ENCODE peak calls at places on chromosomes 5 and 9, in five cellular contexts. A is CD8-positive, alpha-beta T cell; E is nucleus accumbens; L is brain microvascular endothelial cell; Y is activated B cell treated with CpG ODN at 0.5 μM for 24 hours. U is an unnamed sample.

GRCh38 chr5:39716532-39716971 is 291.8 kb upstream of the DAB2 start:
- DNase-seq in A (peak), E (no peak), L (peak), Y (no peak), U (peak)

GRCh38 chr5:160458971-160459800 is 37.5 kb downstream of the PTTG1 start:
- DNase-seq in A (no peak), E (no peak), L (no peak), Y (no peak), U (no peak)

GRCh38 chr5:37823433-37824152 is 16.2 kb downstream of the GDNF start:
- DNase-seq in A (no peak), E (no peak), L (no peak), Y (no peak), U (no peak)

GRCh38 chr5:31638286-31638685 is 645 bp upstream of the PDZD2 start:
- DNase-seq in A (no peak), E (no peak), L (no peak), Y (no peak), U (no peak)

GRCh38 chr5:106174903-106175302 is 1495.8 kb downstream of the EFNA5 start:
- DNase-seq in A (no peak), E (no peak), L (no peak), Y (no peak), U (no peak)

GRCh38 chr5:65161655-65162054 is 320.1 kb downstream of the ADAMTS6 start:
- DNase-seq in A (no peak), E (no peak), L (no peak), Y (no peak), U (no peak)

GRCh38 chr9:91946196-91946595 is 3.8 kb downstream of the ROR2 start:
- DNase-seq in A (no peak), E (no peak), L (no peak), Y (no peak), U (no peak)

GRCh38 chr5:168165221-168165965 is 126.1 kb upstream of the WWC1 start:
- DNase-seq in A (no peak), E (no peak), L (no peak), Y (no peak), U (no peak)

GRCh38 chr5:82984786-82985762 is 92.1 kb downstream of the TMEM167A start:
- DNase-seq in A (no peak), E (no peak), L (no peak), Y (no peak), U (no peak)

GRCh38 chr9:134136117-134136996 is 475 bp downstream of the WDR5 start:
- DNase-seq in A (peak), E (peak), L (no peak), Y (no peak), U (no peak)

GRCh38 chr9:38443181-38443580 is 18.9 kb upstream of the IGFBPL1 start:
- DNase-seq in A (no peak), E (no peak), L (peak), Y (no peak), U (no peak)

GRCh38 chr5:125180222-125180621 is 433.8 kb upstream of the ZNF608 start:
- DNase-seq in A (no peak), E (no peak), L (peak), Y (no peak), U (no peak)

U was measured in CD8-positive, alpha-beta memory T cell.